ENCODE peak calls at places on chromosomes 2 and 18, in nine cellular contexts. V, N, S, H, J, I, G, M and Y are unnamed samples.
A peak's percentile ranks its signal among the peaks of the same experiment; 100 is the strongest.

GRCh38 chr2:239472220-239472775 is 71.5 kb upstream of the HDAC4 start:
- DNase-seq in V (no peak), N (no peak), S (no peak), H (no peak), J (no peak), I (no peak), G (no peak), M (no peak), Y (no peak)

GRCh38 chr2:95326433-95327140 is 29.4 kb downstream of the KCNIP3 start:
- DNase-seq in V (no peak), N (peak; percentile 79), S (no peak), H (no peak), J (no peak), I (no peak), G (no peak), M (no peak), Y (no peak)

GRCh38 chr2:197502201-197502600 is 2.0 kb downstream of the HSPE1 start:
- DNase-seq in V (no peak), N (no peak), S (no peak), H (no peak), J (no peak), I (no peak), G (no peak), M (no peak), Y (no peak)

GRCh38 chr18:24086082-24086481 is 52.8 kb upstream of the CABYR start:
- DNase-seq in V (no peak), N (no peak), S (no peak), H (no peak), J (no peak), I (no peak), G (no peak), M (no peak), Y (no peak)

GRCh38 chr18:47893939-47894699 is 36.3 kb downstream of the SMAD2 start:
- DNase-seq in V (peak; percentile 60), N (no peak), S (no peak), H (peak; percentile 51), J (no peak), I (no peak), G (no peak), M (no peak), Y (no peak)

GRCh38 chr18:13272411-13272810 is 53.9 kb downstream of the LDLRAD4 start:
- DNase-seq in V (no peak), N (no peak), S (peak; percentile 75), H (no peak), J (no peak), I (no peak), G (no peak), M (no peak), Y (no peak)

GRCh38 chr2:70923378-70924015 is 12.2 kb upstream of the ATP6V1B1 start:
- DNase-seq in V (no peak), N (no peak), S (no peak), H (no peak), J (peak; percentile 52), I (peak; percentile 56), G (no peak), M (no peak), Y (no peak)

GRCh38 chr18:22983175-22983574 is 50.0 kb downstream of the RBBP8 start:
- DNase-seq in V (peak; percentile 47), N (no peak), S (no peak), H (peak; percentile 42), J (peak; percentile 41), I (peak; percentile 2), G (no peak), M (no peak), Y (peak; percentile 8)

GRCh38 chr2:75192496-75192895 is 6.8 kb downstream of the TACR1 start:
- DNase-seq in V (no peak), N (no peak), S (no peak), H (no peak), J (no peak), I (no peak), G (no peak), M (no peak), Y (no peak)

GRCh38 chr2:133705287-133705686 is 137.0 kb upstream of the NCKAP5 start:
- DNase-seq in V (peak; percentile 13), N (no peak), S (no peak), H (no peak), J (no peak), I (no peak), G (no peak), M (no peak), Y (no peak)

GRCh38 chr2:188677182-188677581 is 297.0 kb upstream of the COL3A1 start:
- DNase-seq in V (peak; percentile 17), N (no peak), S (no peak), H (no peak), J (no peak), I (no peak), G (no peak), M (no peak), Y (no peak)

GRCh38 chr2:235958221-235958620 is 210.0 kb downstream of the GBX2 start:
- DNase-seq in V (no peak), N (no peak), S (no peak), H (no peak), J (no peak), I (no peak), G (no peak), M (no peak), Y (no peak)

GRCh38 chr2:198387677-198388076 is 583.3 kb downstream of the PLCL1 start:
- DNase-seq in V (no peak), N (no peak), S (no peak), H (no peak), J (no peak), I (no peak), G (no peak), M (no peak), Y (no peak)

GRCh38 chr2:104702451-104702850 is 151.5 kb upstream of the POU3F3 start:
- DNase-seq in V (no peak), N (no peak), S (no peak), H (no peak), J (no peak), I (peak; percentile 81), G (no peak), M (no peak), Y (no peak)

GRCh38 chr2:166081131-166081632 is 46.6 kb downstream of the SCN1A start:
- DNase-seq in V (no peak), N (no peak), S (no peak), H (no peak), J (no peak), I (no peak), G (no peak), M (no peak), Y (no peak)

GRCh38 chr2:60555794-60556161 is 2.3 kb upstream of the BCL11A start:
- DNase-seq in V (no peak), N (no peak), S (no peak), H (no peak), J (no peak), I (peak; percentile 48), G (no peak), M (no peak), Y (no peak)

GRCh38 chr2:169479257-169480078 is at the start of gene BBS5:
- DNase-seq in V (peak; percentile 88), N (peak; percentile 95), S (peak; percentile 92), H (peak; percentile 81), J (peak; percentile 84), I (peak; percentile 94), G (peak; percentile 55), M (peak; percentile 90), Y (peak; percentile 58)

GRCh38 chr2:85189606-85190270 is 56.5 kb downstream of the TCF7L1 start:
- DNase-seq in V (no peak), N (peak; percentile 66), S (no peak), H (no peak), J (no peak), I (peak; percentile 97), G (no peak), M (no peak), Y (no peak)

GRCh38 chr2:67436221-67436620 is 39.1 kb downstream of the ETAA1 start:
- DNase-seq in V (peak; percentile 19), N (no peak), S (no peak), H (peak; percentile 11), J (no peak), I (no peak), G (no peak), M (no peak), Y (no peak)

GRCh38 chr2:127469974-127470373 is 51.7 kb downstream of the PROC start:
- DNase-seq in V (no peak), N (no peak), S (no peak), H (no peak), J (no peak), I (no peak), G (no peak), M (no peak), Y (no peak)

GRCh38 chr2:142716463-142717242 is 160.8 kb upstream of the KYNU start:
- DNase-seq in V (peak; percentile 81), N (no peak), S (peak; percentile 31), H (peak; percentile 78), J (no peak), I (peak; percentile 73), G (no peak), M (no peak), Y (no peak)

GRCh38 chr18:61322265-61322873 is 10.9 kb upstream of the CDH20 start:
- DNase-seq in V (peak; percentile 38), N (peak; percentile 22), S (peak; percentile 37), H (peak; percentile 7), J (peak; percentile 32), I (peak; percentile 83), G (no peak), M (no peak), Y (peak; percentile 8)

GRCh38 chr2:113962692-113963480 is 73.0 kb downstream of the ACTR3 start:
- DNase-seq in V (peak; percentile 74), N (no peak), S (no peak), H (peak; percentile 68), J (no peak), I (no peak), G (no peak), M (no peak), Y (peak; percentile 37)
- H3K27ac ChIP-seq in V (peak overlapping the region; percentile 55), N (no peak overlapping the region), S (no peak overlapping the region), H (peak overlapping the region; percentile 17), J (no peak overlapping the region), I (no peak overlapping the region), G (no peak overlapping the region), M (no peak overlapping the region), Y (no peak overlapping the region)

GRCh38 chr2:28980368-28981015 is 606 bp upstream of the TOGARAM2 start:
- DNase-seq in V (no peak), N (no peak), S (no peak), H (no peak), J (no peak), I (no peak), G (no peak), M (no peak), Y (no peak)
- H3K27ac ChIP-seq in V (no peak overlapping the region), N (no peak overlapping the region), S (no peak overlapping the region), H (no peak overlapping the region), J (no peak overlapping the region), I (no peak overlapping the region), G (no peak overlapping the region), M (peak overlapping the region; percentile 77), Y (no peak overlapping the region)

DNA sequence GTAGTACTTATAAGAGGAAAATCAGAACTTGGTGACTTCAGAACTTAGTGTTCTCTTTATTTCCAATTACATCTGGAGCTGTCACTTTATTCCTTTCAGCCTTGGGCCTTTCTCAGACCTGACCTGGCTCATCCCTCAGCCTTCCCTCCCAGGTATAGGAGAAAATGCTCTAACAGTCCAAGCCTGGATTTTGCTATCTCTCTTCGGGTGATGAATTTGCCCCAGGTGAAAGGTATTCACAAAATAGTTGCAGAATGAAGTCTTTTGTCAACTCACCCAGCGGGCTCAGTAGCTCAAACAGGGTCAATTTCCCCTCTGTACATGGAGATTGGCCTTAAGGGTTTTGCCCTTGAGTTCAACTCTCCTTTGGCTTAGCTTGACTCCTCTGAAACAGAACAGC is 12.0 kb downstream of the NRP2 start:
- DNase-seq in V (no peak), N (no peak), S (no peak), H (no peak), J (no peak), I (no peak), G (no peak), M (no peak), Y (no peak)
- H3K27ac ChIP-seq in V (no peak overlapping the region), N (no peak overlapping the region), S (no peak overlapping the region), H (no peak overlapping the region), J (peak overlapping the region; percentile 59), I (no peak overlapping the region), G (no peak overlapping the region), M (no peak overlapping the region), Y (no peak overlapping the region)

GRCh38 chr2:119724656-119725485 is 34.9 kb upstream of the PTPN4 start:
- DNase-seq in V (no peak), N (no peak), S (no peak), H (no peak), J (no peak), I (no peak), G (no peak), M (no peak), Y (no peak)
- H3K27ac ChIP-seq in V (no peak overlapping the region), N (no peak overlapping the region), S (no peak overlapping the region), H (no peak overlapping the region), J (no peak overlapping the region), I (no peak overlapping the region), G (no peak overlapping the region), M (no peak overlapping the region), Y (no peak overlapping the region)